ENCODE peak calls at places on chromosomes 11 and 22, in four cellular contexts. H is GM12878, G is HepG2, E is K562. R is an unnamed sample.

GRCh38 chr11:107576497-107577086 is 11.1 kb upstream of the ALKBH8 start:
- DNase-seq in G (peak), H (no peak), E (peak), R (no peak)

GRCh38 chr11:2375964-2376551 is 1.1 kb upstream of the CD81 start:
- DNase-seq in H (no peak), E (no peak), G (no peak), R (no peak)

GRCh38 chr11:1817000-1817399 is 17.8 kb upstream of the SYT8 start:
- DNase-seq in E (no peak), H (no peak), G (no peak), R (no peak)

GRCh38 chr11:61602775-61603569 is 22.1 kb upstream of the SYT7 start:
- DNase-seq in H (no peak), E (peak), G (no peak), R (no peak)

GRCh38 chr11:32821517-32821916 is 8.2 kb upstream of the PRRG4 start:
- DNase-seq in G (no peak), H (no peak), E (no peak), R (no peak)

GRCh38 chr11:43359432-43359818 is 705 bp downstream of the TTC17 start:
- DNase-seq in H (peak), G (peak), E (peak), R (peak)

GRCh38 chr11:82996966-82997606 is 74.6 kb downstream of the RAB30 start:
- DNase-seq in E (no peak), H (peak), G (no peak), R (no peak)

GRCh38 chr22:49325531-49326395 is 501.9 kb downstream of the BRD1 start:
- DNase-seq in H (no peak), E (no peak), G (no peak), R (no peak)

GRCh38 chr11:17389205-17389956 is 922 bp upstream of the KCNJ11 start:
- DNase-seq in G (peak), E (peak), H (no peak), R (peak)

GRCh38 chr11:69137148-69137844 is 18.4 kb upstream of the SMIM38 start:
- DNase-seq in G (no peak), H (no peak), E (no peak), R (no peak)

GRCh38 chr11:5226732-5227327 is at the start of gene HBB:
- DNase-seq in H (no peak), E (no peak), G (no peak), R (no peak)

GRCh38 chr11:32137263-32137662 is 46.4 kb downstream of the RCN1 start:
- DNase-seq in G (no peak), H (no peak), E (no peak), R (peak)

GRCh38 chr11:115606223-115607220 is 102.3 kb upstream of the CADM1 start:
- DNase-seq in G (no peak), E (no peak), H (no peak), R (no peak)

GRCh38 chr11:3122775-3123201 is 42.3 kb downstream of the OSBPL5 start:
- DNase-seq in E (no peak), H (no peak), G (no peak), R (no peak)

GRCh38 chr11:67252831-67253239 is 13.4 kb upstream of the GRK2 start:
- DNase-seq in G (no peak), H (no peak), E (no peak), R (peak)

GRCh38 chr22:26893034-26893710 is 235.8 kb downstream of the MIAT start:
- DNase-seq in E (no peak), G (no peak), H (no peak), R (no peak)

GRCh38 chr11:69911310-69912160 is 92.3 kb upstream of the FGF3 start:
- DNase-seq in H (no peak), E (no peak), G (no peak), R (no peak)

GRCh38 chr11:35380603-35381002 is 38.8 kb downstream of the SLC1A2 start:
- DNase-seq in H (no peak), G (no peak), E (no peak), R (no peak)

GRCh38 chr11:59271811-59272327 is 59.1 kb upstream of the MPEG1 start:
- DNase-seq in H (no peak), G (no peak), E (no peak), R (no peak)

GRCh38 chr11:29326757-29327156 is 690.1 kb downstream of the KCNA4 start:
- DNase-seq in E (no peak), G (no peak), H (no peak), R (no peak)

GRCh38 chr11:28098257-28098656 is 9.7 kb downstream of the KIF18A start:
- DNase-seq in G (no peak), H (no peak), E (no peak), R (no peak)

GRCh38 chr11:71309611-71310010 is 57.2 kb upstream of the SHANK2 start:
- DNase-seq in H (no peak), G (no peak), E (no peak), R (no peak)

GRCh38 chr11:118436639-118437045 is 350 bp downstream of the KMT2A start:
- DNase-seq in E (peak), H (no peak), G (no peak), R (no peak)

GRCh38 chr22:32561163-32561562 is 86.6 kb downstream of the FBXO7 start:
- DNase-seq in G (no peak), E (no peak), H (no peak), R (no peak)

GRCh38 chr11:57640068-57640800 is 9.5 kb downstream of the YPEL4 start:
- DNase-seq in H (no peak), G (no peak), E (no peak), R (no peak)

GRCh38 chr11:91596111-91596510 is 628.5 kb upstream of the FAT3 start:
- DNase-seq in G (no peak), E (no peak), H (no peak), R (no peak)

GRCh38 chr11:91587131-91587530 is 637.5 kb upstream of the FAT3 start:
- DNase-seq in E (no peak), G (no peak), H (no peak), R (no peak)

GRCh38 chr11:91585035-91585801 is 639.4 kb upstream of the FAT3 start:
- DNase-seq in E (no peak), H (no peak), G (no peak), R (no peak)

DNA sequence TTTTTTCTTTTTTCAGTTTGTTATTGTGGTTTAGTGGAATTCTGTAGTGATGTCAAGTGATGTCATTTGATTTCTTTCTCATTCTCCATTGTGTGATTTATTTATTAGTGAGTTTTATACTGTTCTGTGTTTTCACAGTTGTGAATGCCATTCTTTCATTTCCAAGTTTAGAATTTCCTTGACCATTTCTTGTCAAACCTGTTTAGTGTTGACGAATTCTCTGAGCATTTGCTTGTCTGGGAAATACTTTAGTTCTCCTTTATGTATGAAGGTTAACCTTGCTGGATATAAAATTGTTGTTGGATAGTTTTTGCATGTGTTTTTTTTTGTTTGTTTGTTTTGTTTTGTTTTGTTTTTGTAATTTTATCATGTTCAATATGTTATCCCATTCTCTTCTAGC is 633.6 kb upstream of the FAT3 start:
- DNase-seq in E (no peak), H (no peak), G (no peak), R (no peak)
- TF ChIP-seq POLR2A in E (no peak), H (no peak), G (no peak), R (no peak)

GRCh38 chr22:47111626-47112373 is 349.4 kb downstream of the TBC1D22A start:
- DNase-seq in E (no peak), G (no peak), H (no peak), R (no peak)

GRCh38 chr22:47112994-47113879 is 350.8 kb downstream of the TBC1D22A start:
- DNase-seq in E (no peak), H (no peak), G (no peak), R (no peak)

GRCh38 chr22:47112566-47112965 is 350.1 kb downstream of the TBC1D22A start:
- DNase-seq in E (no peak), H (no peak), G (no peak), R (no peak)

GRCh38 chr22:47113880-47114415 is 351.5 kb downstream of the TBC1D22A start:
- DNase-seq in E (no peak), G (no peak), H (no peak), R (no peak)

DNA sequence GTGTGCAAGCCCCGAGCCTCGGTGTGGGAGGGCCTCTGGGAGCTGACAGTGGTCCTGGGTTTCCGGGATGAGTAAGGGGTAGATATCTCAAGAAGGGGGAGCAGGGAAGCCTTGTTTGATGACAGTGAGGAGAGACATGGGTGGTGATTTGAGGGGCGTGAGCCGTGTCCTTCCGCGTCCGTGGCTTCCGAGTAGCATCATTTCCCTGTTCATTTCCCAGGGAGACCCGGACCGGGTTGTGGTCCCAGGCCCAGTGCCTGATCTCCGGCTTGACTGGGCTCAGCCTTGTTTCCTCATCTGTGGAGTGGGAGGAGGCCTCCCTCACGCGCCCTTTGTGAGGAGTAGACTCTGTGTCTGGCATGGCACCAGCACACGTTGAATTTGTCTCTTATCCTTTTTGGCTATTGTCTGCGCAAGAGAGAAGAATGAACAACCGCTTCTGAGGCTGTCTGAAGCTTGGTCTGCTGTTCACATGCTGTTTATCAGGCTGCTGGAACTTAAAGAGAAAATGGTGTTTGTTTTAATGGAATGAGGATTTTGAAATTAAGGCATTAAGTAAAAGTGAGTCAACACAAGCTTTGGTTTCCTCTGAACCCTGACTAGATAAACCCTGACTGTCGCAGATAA is 348.5 kb downstream of the TBC1D22A start:
- DNase-seq in E (no peak), H (no peak), G (no peak), R (no peak)
- TF ChIP-seq CHD4 in E (no peak), H (no peak), G (no peak), R (no peak)

DNA sequence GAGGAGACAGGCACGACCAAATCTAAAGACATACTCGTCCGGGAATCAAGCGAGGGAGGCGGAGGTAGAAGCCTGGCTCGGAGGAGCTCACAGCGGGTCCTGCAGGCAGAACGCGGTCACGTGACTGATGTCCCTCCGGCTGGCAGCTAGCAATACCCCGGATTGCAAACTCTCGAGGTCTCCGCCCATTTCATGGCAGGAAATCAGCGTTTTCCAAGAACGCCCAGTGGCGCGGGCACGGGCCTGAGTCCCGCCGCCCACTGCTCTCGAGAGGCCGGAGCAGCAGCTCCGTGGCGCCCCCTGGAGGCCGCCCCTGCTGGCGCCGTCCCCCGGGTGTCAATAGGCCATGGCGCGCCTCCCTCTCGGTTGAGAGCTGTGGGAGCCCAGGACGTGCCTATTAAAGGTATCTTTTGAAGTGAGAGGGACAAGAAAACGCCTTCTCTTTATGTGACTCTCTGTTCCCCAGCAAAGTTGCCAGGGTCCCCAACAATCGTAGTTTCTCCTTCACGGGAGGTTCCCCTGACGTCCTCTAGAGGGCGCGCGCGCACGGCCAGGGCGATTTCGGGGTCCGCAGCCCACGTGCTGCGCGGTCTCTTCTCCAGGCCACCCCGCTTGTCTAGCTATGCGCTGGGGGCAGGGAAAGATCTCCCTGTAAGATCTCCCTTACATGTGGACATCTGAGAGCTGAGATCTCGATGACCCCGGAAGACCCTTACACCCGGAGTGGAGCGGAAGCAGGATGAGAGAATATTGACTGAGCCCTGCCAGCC is 37.3 kb upstream of the RBFOX2 start:
- DNase-seq in G (peak), E (peak), H (no peak), R (peak)
- TF ChIP-seq POLR2A in G (peak), E (peak), H (no peak), R (peak)

DNA sequence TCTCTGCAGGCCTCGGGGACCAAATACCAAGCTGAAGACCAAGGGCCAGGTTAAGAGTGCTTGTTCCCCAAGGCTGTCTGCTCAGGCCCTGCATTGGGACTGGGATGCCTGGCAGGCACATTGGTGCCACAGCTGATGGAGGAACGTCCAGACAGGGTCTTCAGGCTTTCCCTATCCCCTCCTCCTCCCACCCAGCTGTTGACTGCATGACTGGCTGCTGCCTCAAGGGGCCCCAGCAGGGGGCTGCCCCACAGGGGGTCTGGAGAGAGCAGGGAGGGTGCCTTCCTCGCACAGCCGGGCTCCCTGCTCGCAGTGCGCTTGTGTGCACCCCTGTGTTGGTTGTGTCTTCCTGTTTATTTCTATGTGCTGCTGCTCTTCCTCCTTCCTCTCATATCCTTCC is 9.9 kb downstream of the RCOR2 start:
- DNase-seq in E (no peak), H (no peak), G (no peak), R (no peak)
- TF ChIP-seq CHD4 in E (no peak), H (no peak), G (no peak), R (no peak)

GRCh38 chr11:47332791-47333525 is 19.5 kb downstream of the MYBPC3 start:
- DNase-seq in E (no peak), H (no peak), G (no peak), R (no peak)

GRCh38 chr11:47333526-47333845 is 19.0 kb downstream of the MYBPC3 start:
- DNase-seq in G (no peak), E (no peak), H (no peak), R (no peak)

GRCh38 chr11:47332303-47332711 is 20.2 kb downstream of the MYBPC3 start:
- DNase-seq in H (no peak), E (no peak), G (no peak), R (no peak)

GRCh38 chr11:47335733-47336132 is 16.8 kb downstream of the MYBPC3 start:
- DNase-seq in G (no peak), H (no peak), E (no peak), R (no peak)

GRCh38 chr11:47333886-47334443 is 18.5 kb downstream of the MYBPC3 start:
- DNase-seq in G (no peak), H (no peak), E (no peak), R (no peak)
- TF ChIP-seq POLR2A in G (no peak), H (no peak), E (no peak), R (no peak)

GRCh38 chr11:86492370-86493030 is 117.8 kb downstream of the CCDC81 start:
- DNase-seq in H (no peak), G (no peak), E (no peak), R (no peak)
- TF ChIP-seq CHD4 in H (no peak), G (no peak), E (no peak), R (no peak)

GRCh38 chr22:24460418-24461089 is 33.2 kb downstream of the ADORA2A start:
- DNase-seq in G (peak), H (peak), E (no peak), R (no peak)
- TF ChIP-seq POLR2A in G (no peak), H (peak), E (no peak), R (no peak)

DNA sequence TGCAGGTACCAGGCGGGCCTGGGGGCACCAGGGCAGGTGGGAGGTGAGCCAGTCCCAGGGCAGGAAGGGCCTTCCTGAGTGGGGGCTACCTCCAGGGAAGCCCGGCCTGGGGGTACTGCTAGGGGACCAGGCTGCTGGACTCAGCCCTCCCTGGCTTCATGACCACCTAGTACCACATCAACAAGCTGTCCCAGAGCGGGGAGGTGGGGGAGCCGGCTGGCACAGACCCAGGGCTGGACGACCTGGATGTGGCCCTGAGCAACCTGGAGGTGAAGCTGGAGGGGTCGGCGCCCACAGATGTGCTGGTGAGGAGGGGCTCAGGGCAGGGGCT is 6.7 kb downstream of the TRPT1 start:
- DNase-seq in H (no peak), E (no peak), G (no peak), R (no peak)
- TF ChIP-seq CHD4 in H (no peak), E (no peak), G (no peak), R (no peak)

GRCh38 chr22:36387914-36388864 is at the start of gene MYH9:
- DNase-seq in E (peak), H (peak), G (peak), R (peak)

GRCh38 chr22:36385491-36386350 is 2.0 kb downstream of the MYH9 start:
- DNase-seq in E (no peak), G (peak), H (no peak), R (no peak)

GRCh38 chr22:36386351-36386899 is 1.3 kb downstream of the MYH9 start:
- DNase-seq in G (no peak), H (peak), E (peak), R (no peak)

GRCh38 chr22:36387664-36387913 is 178 bp downstream of the MYH9 start:
- DNase-seq in G (no peak), E (no peak), H (no peak), R (no peak)

DNA sequence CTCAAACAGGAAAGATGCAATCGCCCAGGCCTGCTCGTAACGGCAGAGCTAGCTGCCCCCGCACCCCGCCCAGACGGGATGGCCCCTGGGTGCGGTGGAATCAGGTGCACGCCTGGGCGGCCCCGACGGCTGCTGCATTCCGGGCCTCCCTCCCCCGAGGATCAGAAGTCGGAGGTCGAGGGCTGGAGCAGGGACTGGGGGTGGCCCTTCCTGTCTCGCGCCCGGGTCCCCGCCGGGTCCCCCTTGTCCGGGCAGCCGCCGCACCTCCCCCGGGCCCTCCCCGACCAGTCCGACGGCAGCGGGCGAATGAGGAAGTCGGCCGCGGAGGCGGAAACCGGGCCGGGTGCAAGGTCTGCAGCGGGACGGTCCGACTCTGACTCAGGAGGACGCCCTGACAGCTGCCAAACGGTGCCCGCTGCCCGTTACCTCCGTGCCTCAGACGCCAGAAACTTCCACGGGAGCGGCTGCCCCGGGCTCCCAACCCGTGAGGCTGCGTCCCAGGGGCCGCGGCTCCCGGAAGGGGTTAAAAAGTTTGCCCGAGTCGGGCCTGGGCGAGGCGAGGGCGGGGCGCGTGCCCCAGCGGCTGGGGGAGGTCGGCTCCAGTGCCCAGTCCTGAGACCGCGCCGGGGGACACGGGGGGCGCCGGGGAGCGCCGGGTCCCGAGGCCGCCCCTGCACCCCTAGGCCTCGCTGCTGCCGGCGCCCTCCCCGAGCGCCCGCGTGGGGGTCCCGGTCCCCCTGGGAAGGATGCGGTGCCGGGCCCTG is 685 bp downstream of the MYH9 start:
- DNase-seq in G (no peak), E (peak), H (no peak), R (no peak)
- TF ChIP-seq POLR2A in G (no peak), E (no peak), H (peak), R (no peak)

GRCh38 chr22:25364281-25364680 is 144.8 kb downstream of the CRYBB2 start:
- DNase-seq in G (no peak), H (no peak), E (no peak), R (no peak)
- TF ChIP-seq CHD4 in G (no peak), H (no peak), E (no peak), R (no peak)